ENCODE peak calls at places on chromosomes 11 and 22, in four cellular contexts. T is coronary artery, Y is choroid plexus epithelial cell, G is AG10803. H is an unnamed sample.

GRCh38 chr11:58466293-58466692 is 24.3 kb upstream of the OR5B12 start:
- DNase-seq in Y (no peak), T (no peak), G (no peak), H (no peak)

GRCh38 chr11:2305862-2306823 is 4.3 kb downstream of the TSPAN32 start:
- DNase-seq in Y (peak), T (peak), G (peak), H (peak)

GRCh38 chr11:134049303-134049702 is 19.6 kb upstream of the JAM3 start:
- DNase-seq in T (no peak), G (no peak), Y (no peak), H (no peak)

GRCh38 chr22:42134033-42135020 is 3.7 kb upstream of the CYP2D6 start:
- DNase-seq in T (no peak), Y (no peak), G (peak), H (no peak)

GRCh38 chr22:21861856-21862255 is 5.6 kb downstream of the MAPK1 start:
- DNase-seq in T (no peak), Y (no peak), G (no peak), H (no peak)

GRCh38 chr22:47595122-47595521 is 832.7 kb downstream of the TBC1D22A start:
- DNase-seq in T (no peak), G (no peak), Y (no peak), H (no peak)

GRCh38 chr11:72568861-72569260 is 105.4 kb downstream of the PDE2A start:
- DNase-seq in Y (no peak), G (no peak), T (peak), H (no peak)

GRCh38 chr11:115616941-115617340 is 112.7 kb upstream of the CADM1 start:
- DNase-seq in Y (peak), G (peak), T (no peak), H (peak)

GRCh38 chr11:679271-680207 is 15.5 kb downstream of the DEAF1 start:
- DNase-seq in G (no peak), T (no peak), Y (no peak), H (no peak)

GRCh38 chr11:117528061-117528780 is 200.6 kb downstream of the CEP164 start:
- DNase-seq in T (no peak), Y (no peak), G (no peak), H (peak)

GRCh38 chr22:43136255-43136654 is 6.9 kb downstream of the MCAT start:
- DNase-seq in G (no peak), T (no peak), Y (peak), H (peak)

GRCh38 chr11:63783925-63784592 is 15.5 kb upstream of the ZFTA start:
- DNase-seq in Y (no peak), T (no peak), G (no peak), H (no peak)

GRCh38 chr11:79439893-79440450 is 858 bp downstream of the TENM4 start:
- DNase-seq in Y (peak), T (peak), G (no peak), H (peak)

GRCh38 chr22:45818130-45819085 is 146.8 kb downstream of the ATXN10 start:
- DNase-seq in Y (peak), T (no peak), G (no peak), H (peak)

GRCh38 chr22:45978275-45978713 is 1.3 kb upstream of the WNT7B start:
- DNase-seq in Y (no peak), G (no peak), T (no peak), H (no peak)

GRCh38 chr11:73384531-73384870 is 8.3 kb downstream of the RELT start:
- DNase-seq in T (no peak), G (no peak), Y (no peak), H (no peak)

GRCh38 chr11:119861160-119861559 is 132.2 kb upstream of the NECTIN1 start:
- DNase-seq in Y (no peak), T (no peak), G (no peak), H (no peak)

GRCh38 chr11:64355078-64355940 is 3.7 kb upstream of the RPS6KA4 start:
- DNase-seq in G (peak), Y (peak), T (peak), H (peak)

GRCh38 chr11:42077794-42078193 is 618.3 kb upstream of the LRRC4C start:
- DNase-seq in T (no peak), Y (no peak), G (no peak), H (no peak)

GRCh38 chr22:47967841-47968240 is 1205.4 kb downstream of the TBC1D22A start:
- DNase-seq in T (no peak), Y (no peak), G (no peak), H (no peak)

GRCh38 chr11:62352355-62353336 is 15.4 kb downstream of the ASRGL1 start:
- DNase-seq in T (no peak), G (no peak), Y (no peak), H (no peak)

GRCh38 chr22:27746918-27747317 is 54.6 kb downstream of the MN1 start:
- DNase-seq in G (no peak), T (no peak), Y (no peak), H (no peak)

GRCh38 chr22:47055921-47056320 is 293.5 kb downstream of the TBC1D22A start:
- DNase-seq in Y (no peak), G (no peak), T (no peak), H (no peak)

GRCh38 chr11:35721576-35722341 is 59.2 kb downstream of the TRIM44 start:
- DNase-seq in Y (peak), T (no peak), G (no peak), H (no peak)

GRCh38 chr11:30244255-30244654 is 13.4 kb downstream of the FSHB start:
- DNase-seq in Y (peak), G (peak), T (no peak), H (peak)

GRCh38 chr11:72703281-72704008 is 29.2 kb upstream of the PDE2A start:
- DNase-seq in G (peak), Y (peak), T (no peak), H (peak)

GRCh38 chr22:40975346-40975745 is 24.2 kb downstream of the RBX1 start:
- DNase-seq in T (no peak), Y (no peak), G (peak), H (no peak)

GRCh38 chr22:45891996-45892621 is 84.9 kb downstream of the WNT7B start:
- DNase-seq in G (no peak), T (no peak), Y (no peak), H (no peak)

GRCh38 chr11:92383430-92383829 is 158.8 kb downstream of the FAT3 start:
- DNase-seq in G (peak), Y (peak), T (no peak), H (peak)

GRCh38 chr22:46484156-46484860 is 53.1 kb downstream of the CELSR1 start:
- DNase-seq in T (no peak), G (no peak), Y (no peak), H (no peak)

GRCh38 chr22:29842740-29843139 is 4.7 kb upstream of the ASCC2 start:
- DNase-seq in T (no peak), Y (peak), G (peak), H (peak)

GRCh38 chr11:91373497-91373896 is 851.1 kb upstream of the FAT3 start:
- DNase-seq in Y (peak), G (no peak), T (no peak), H (no peak)

GRCh38 chr22:23837911-23838685 is 708 bp downstream of the DERL3 start:
- DNase-seq in Y (no peak), G (no peak), T (no peak), H (no peak)

GRCh38 chr22:29574762-29575450 is 6.0 kb downstream of the NIPSNAP1 start:
- DNase-seq in G (no peak), Y (no peak), T (no peak), H (no peak)

GRCh38 chr11:10750838-10751580 is at the start of gene CTR9:
- DNase-seq in Y (peak), G (peak), T (peak), H (peak)

GRCh38 chr11:104547996-104548661 is 350.1 kb downstream of the CASP12 start:
- DNase-seq in Y (peak), T (no peak), G (no peak), H (peak)

GRCh38 chr11:7160814-7161489 is 72.2 kb downstream of the RBMXL2 start:
- DNase-seq in G (no peak), Y (no peak), T (no peak), H (no peak)
- H3K4me3 ChIP-seq in G (no peak), Y (no peak), T (no peak), H (no peak)

DNA sequence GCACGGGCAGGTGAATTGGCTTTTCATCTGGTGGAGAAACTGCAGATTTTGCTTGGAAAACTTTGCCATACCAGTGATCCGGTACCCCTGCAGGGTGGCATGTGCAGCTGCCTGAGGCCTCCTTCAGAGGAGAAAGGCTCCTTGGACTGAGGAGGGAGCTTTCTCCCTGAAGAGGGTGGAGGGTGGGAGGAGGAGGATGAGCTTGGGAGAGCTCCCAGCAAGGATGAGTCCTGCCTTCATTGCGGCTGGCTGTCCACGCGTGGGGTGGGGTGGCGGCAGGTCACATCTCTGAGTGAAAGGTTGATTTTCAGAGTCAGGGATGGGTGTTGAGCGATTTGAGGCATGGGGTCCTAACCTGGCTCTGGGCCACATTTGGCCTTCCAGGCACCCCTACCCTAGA is 96.8 kb downstream of the GRAMD1B start:
- DNase-seq in Y (no peak), G (no peak), T (no peak), H (no peak)
- H3K4me3 ChIP-seq in Y (no peak), G (no peak), T (no peak), H (no peak)

DNA sequence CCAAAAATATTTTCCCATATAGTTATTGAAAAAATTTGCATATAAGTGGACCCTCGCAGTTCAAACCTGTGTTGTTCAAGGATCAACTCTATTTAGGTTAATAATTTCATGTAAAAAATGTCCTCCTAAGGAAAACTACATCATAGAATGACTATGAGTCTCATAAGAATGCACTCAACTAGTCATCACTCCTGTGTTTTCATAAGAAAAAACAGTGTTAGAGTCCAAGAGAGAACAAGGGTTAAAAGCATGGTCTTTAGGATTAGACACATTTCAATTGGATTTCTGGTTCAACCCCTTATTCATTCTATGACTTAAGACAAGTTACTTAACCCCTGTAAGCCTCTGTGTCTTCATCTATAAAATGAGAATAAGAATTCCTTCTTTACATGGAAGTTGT is 5.1 kb downstream of the PARVA start:
- DNase-seq in Y (no peak), G (no peak), T (no peak), H (no peak)
- H3K4me3 ChIP-seq in Y (no peak), G (no peak), T (no peak), H (no peak)

GRCh38 chr22:18068991-18069390 is 8.8 kb upstream of the PEX26 start:
- DNase-seq in Y (no peak), G (no peak), T (no peak), H (no peak)
- H3K4me3 ChIP-seq in Y (no peak), G (no peak), T (no peak), H (no peak)

DNA sequence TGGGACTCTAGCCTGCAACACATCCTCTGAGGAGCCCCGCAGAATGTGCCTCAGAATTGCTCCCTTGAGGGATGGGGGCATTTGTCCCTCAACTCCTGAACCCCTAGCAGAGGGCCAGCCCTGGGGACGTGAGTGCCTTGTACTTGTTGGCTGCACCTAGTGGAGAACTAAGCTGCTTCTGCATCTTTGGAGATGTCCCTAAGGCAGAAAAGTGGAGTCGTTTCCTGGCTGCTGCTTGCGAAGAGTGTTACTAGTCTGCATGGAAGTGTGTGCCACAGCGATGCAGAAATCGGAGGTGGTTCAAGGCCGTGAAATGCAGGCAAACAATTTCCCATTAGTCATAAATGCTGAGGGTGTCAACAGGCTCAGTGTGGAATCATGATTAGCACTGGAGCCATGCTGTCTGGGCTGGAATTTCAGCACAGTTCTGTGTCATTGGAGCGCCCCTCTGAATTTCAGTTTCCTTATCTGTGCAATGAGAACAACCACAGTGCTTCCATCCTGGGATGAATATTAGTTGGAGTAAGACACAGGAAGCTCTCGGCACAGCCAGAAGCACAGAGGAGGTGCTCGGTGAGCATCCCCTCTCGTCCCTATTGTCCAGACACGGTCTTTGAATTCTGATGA is 56.5 kb downstream of the MIAT start:
- DNase-seq in G (peak), Y (peak), T (no peak), H (peak)
- H3K4me3 ChIP-seq in G (peak), Y (no peak), T (no peak), H (no peak)

DNA sequence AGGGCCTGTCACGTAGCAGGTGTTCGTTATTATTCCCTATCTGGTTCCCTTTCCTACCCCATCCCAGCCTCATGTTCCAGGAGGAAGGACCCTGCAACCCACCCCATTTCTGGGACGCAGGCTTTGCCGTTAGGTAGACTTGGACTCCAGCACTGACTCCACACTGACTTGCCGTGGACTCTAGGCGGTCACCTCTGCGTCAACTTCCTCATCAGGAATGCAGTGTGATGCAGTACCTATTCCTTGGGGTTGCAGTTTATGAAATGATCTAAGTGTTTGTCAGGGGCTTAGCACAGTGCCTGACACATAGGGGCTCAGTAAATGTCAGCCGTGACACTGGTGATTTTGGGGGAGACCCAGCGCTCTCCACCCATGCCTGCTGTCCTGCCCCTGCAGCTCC is 16.8 kb downstream of the DGKZ start:
- DNase-seq in T (no peak), G (no peak), Y (no peak), H (no peak)
- H3K4me3 ChIP-seq in T (no peak), G (no peak), Y (no peak), H (no peak)

GRCh38 chr22:32204211-32204855 is 540 bp downstream of the RFPL2 start:
- DNase-seq in Y (no peak), T (no peak), G (no peak), H (no peak)
- H3K4me3 ChIP-seq in Y (no peak), T (peak), G (no peak), H (no peak)

DNA sequence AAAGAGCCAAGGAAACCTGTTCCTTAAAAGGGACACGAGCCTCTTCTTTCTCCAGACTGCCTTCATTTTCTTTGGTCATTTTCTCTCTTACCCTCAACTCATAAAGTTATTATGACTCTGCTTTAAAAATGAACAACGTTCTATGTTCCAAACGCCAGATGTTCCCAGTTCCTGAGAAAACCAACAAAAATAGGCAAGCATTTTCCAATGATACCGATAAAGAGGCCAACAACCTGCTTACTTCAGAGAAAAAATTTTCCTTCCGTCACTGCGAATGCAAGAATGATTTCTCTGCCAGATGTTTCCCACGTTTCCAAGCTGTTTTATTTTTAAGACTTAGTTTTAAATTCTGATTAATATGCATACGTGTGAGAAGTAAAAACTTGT is 315 bp upstream of the TRPC6 start:
- DNase-seq in T (no peak), Y (no peak), G (no peak), H (no peak)
- H3K4me3 ChIP-seq in T (peak), Y (no peak), G (no peak), H (peak)

GRCh38 chr11:122984186-122985011 is 2.8 kb upstream of the BSX start:
- DNase-seq in T (no peak), Y (peak), G (peak), H (no peak)
- H3K4me3 ChIP-seq in T (peak), Y (peak), G (peak), H (peak)